ENCODE peak calls at places on chromosome 9, in seven cellular contexts. L is GM23338, X is endodermal cell, U is fibroblast of lung, G is left ventricle myocardium inferior, C is suprapubic skin, R is uterus. Q is an unnamed sample.

GRCh38 chr9:15248106-15248505 is 58.9 kb downstream of the TTC39B start:
- DNase-seq in L (no peak), X (no peak), U (no peak), G (no peak), C (no peak), R (no peak), Q (no peak)

GRCh38 chr9:72882117-72882775 is 70.6 kb downstream of the ALDH1A1 start:
- DNase-seq in L (no peak), X (no peak), U (no peak), G (peak; percentile 65), C (no peak), R (peak; percentile 21), Q (no peak)

GRCh38 chr9:98383758-98384157 is 128.3 kb upstream of the TBC1D2 start:
- DNase-seq in L (peak; percentile 48), X (peak; percentile 56), U (peak; percentile 27), G (no peak), C (no peak), R (no peak), Q (no peak)

GRCh38 chr9:86061972-86062739 is 37.2 kb downstream of the GOLM1 start:
- DNase-seq in L (no peak), X (no peak), U (no peak), G (no peak), C (no peak), R (no peak), Q (no peak)

GRCh38 chr9:83569326-83569725 is 31.1 kb upstream of the FRMD3 start:
- DNase-seq in L (no peak), X (no peak), U (no peak), G (no peak), C (no peak), R (no peak), Q (no peak)

GRCh38 chr9:96874947-96875459 is 20.7 kb upstream of the ZNF782 start:
- DNase-seq in L (no peak), X (no peak), U (peak; percentile 32), G (no peak), C (no peak), R (no peak), Q (peak; percentile 61)

GRCh38 chr9:91889161-91889560 is 60.9 kb downstream of the ROR2 start:
- DNase-seq in L (no peak), X (no peak), U (no peak), G (no peak), C (no peak), R (no peak), Q (no peak)

GRCh38 chr9:120730661-120731514 is 16.6 kb upstream of the MEGF9 start:
- DNase-seq in L (peak; percentile 44), X (peak; percentile 96), U (peak; percentile 73), G (peak; percentile 50), C (no peak), R (no peak), Q (no peak)

GRCh38 chr9:17531642-17532254 is 47.1 kb upstream of the SH3GL2 start:
- DNase-seq in L (peak; percentile 82), X (peak; percentile 81), U (peak; percentile 64), G (no peak), C (no peak), R (peak; percentile 23), Q (no peak)

GRCh38 chr9:31839273-31839672 is 545.2 kb upstream of the ACO1 start:
- DNase-seq in L (peak; percentile 38), X (peak; percentile 54), U (no peak), G (no peak), C (no peak), R (no peak), Q (no peak)

GRCh38 chr9:122580360-122580759 is 2.8 kb downstream of the OR1L8 start:
- DNase-seq in L (no peak), X (no peak), U (no peak), G (no peak), C (no peak), R (no peak), Q (no peak)

GRCh38 chr9:101625871-101626270 is 31.1 kb upstream of the PPP3R2 start:
- DNase-seq in L (no peak), X (no peak), U (no peak), G (no peak), C (no peak), R (no peak), Q (no peak)

GRCh38 chr9:69499959-69500358 is 172.2 kb downstream of the APBA1 start:
- DNase-seq in L (no peak), X (peak; percentile 70), U (no peak), G (no peak), C (no peak), R (no peak), Q (no peak)

GRCh38 chr9:89372230-89372816 is 54.0 kb downstream of the SECISBP2 start:
- DNase-seq in L (peak; percentile 22), X (no peak), U (no peak), G (no peak), C (no peak), R (no peak), Q (peak; percentile 56)

GRCh38 chr9:89178162-89179120 is at the start of gene SHC3:
- DNase-seq in L (peak; percentile 67), X (peak; percentile 83), U (peak; percentile 63), G (no peak), C (no peak), R (no peak), Q (no peak)

GRCh38 chr9:87894998-87895625 is 12.4 kb downstream of the SPATA31E1 start:
- DNase-seq in L (peak; percentile 58), X (peak; percentile 64), U (no peak), G (no peak), C (no peak), R (no peak), Q (no peak)

GRCh38 chr9:87891754-87892153 is 9.1 kb downstream of the SPATA31E1 start:
- DNase-seq in L (no peak), X (no peak), U (peak; percentile 50), G (no peak), C (no peak), R (no peak), Q (no peak)

GRCh38 chr9:87892956-87893355 is 10.3 kb downstream of the SPATA31E1 start:
- DNase-seq in L (no peak), X (no peak), U (no peak), G (no peak), C (no peak), R (no peak), Q (no peak)

GRCh38 chr9:87898151-87898550 is 15.5 kb downstream of the SPATA31E1 start:
- DNase-seq in L (no peak), X (no peak), U (peak; percentile 15), G (no peak), C (no peak), R (no peak), Q (no peak)

GRCh38 chr9:87896891-87897290 is 14.2 kb downstream of the SPATA31E1 start:
- DNase-seq in L (no peak), X (no peak), U (no peak), G (no peak), C (no peak), R (no peak), Q (no peak)
- H3K27ac ChIP-seq in L (no peak overlapping the region), X (no peak overlapping the region), U (no peak overlapping the region), G (no peak overlapping the region), C (no peak overlapping the region), R (no peak overlapping the region), Q (no peak overlapping the region)

GRCh38 chr9:87613265-87614111 is 112.4 kb upstream of the CTSL start:
- DNase-seq in L (no peak), X (no peak), U (peak; percentile 38), G (no peak), C (no peak), R (no peak), Q (no peak)

GRCh38 chr9:87612536-87612935 is 113.4 kb upstream of the CTSL start:
- DNase-seq in L (no peak), X (peak; percentile 10), U (no peak), G (no peak), C (no peak), R (no peak), Q (no peak)

GRCh38 chr9:87610200-87611155 is 112.8 kb downstream of the DAPK1 start:
- DNase-seq in L (no peak), X (peak; percentile 26), U (peak; percentile 15), G (no peak), C (no peak), R (no peak), Q (no peak)

GRCh38 chr9:87615547-87616148 is 110.3 kb upstream of the CTSL start:
- DNase-seq in L (no peak), X (no peak), U (no peak), G (no peak), C (no peak), R (no peak), Q (no peak)

GRCh38 chr9:87614402-87614801 is 111.5 kb upstream of the CTSL start:
- DNase-seq in L (no peak), X (peak; percentile 24), U (no peak), G (no peak), C (no peak), R (no peak), Q (no peak)
- H3K4me1 ChIP-seq in L (peaks cover 17% of the 10 kb centered on the region), X (no peaks in the 10 kb centered on the region), U (no peaks in the 10 kb centered on the region), G (peaks cover 18% of the 10 kb centered on the region), C (peaks cover 16% of the 10 kb centered on the region), R (no peaks in the 10 kb centered on the region), Q (no peaks in the 10 kb centered on the region)

DNA sequence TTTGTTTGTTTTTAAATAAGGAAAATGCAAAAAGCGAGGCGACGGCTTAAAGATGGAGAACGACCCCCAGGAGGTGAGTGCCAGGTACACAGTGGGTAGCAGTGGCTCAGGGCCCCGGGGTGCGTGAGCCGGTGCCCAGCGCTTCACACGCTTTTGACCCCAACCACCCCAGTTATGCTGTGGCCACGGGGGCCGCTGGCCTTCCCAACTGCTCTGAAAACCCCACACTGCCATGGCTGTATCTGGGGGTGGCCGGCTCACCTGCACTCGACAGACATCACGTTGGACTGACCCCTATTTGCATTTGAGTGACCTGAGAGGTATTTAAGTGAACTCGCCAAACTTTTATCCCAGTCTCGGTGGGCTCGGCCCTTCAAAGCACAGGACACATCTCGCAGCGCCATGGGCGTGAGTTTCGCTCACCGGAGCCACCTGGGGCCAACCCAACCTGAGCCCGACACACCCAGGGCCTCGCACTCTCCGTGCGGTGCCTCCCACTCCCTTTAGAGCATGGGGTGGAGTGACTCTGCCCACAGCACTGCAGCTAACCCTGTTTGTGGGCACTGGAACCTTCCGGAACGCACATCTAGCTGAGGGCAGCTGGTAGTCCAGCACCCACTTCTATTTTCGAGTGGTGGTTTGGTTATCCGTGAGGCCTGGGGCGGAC is 13.7 kb upstream of the AJM1 start:
- DNase-seq in L (no peak), X (no peak), U (no peak), G (peak; percentile 4), C (no peak), R (no peak), Q (no peak)
- H3K36me3 ChIP-seq in L (no peaks in the 10 kb centered on the region), X (peaks cover 80% of the 10 kb centered on the region), U (peaks cover 36% of the 10 kb centered on the region), G (peaks cover 86% of the 10 kb centered on the region), C (peaks cover 98% of the 10 kb centered on the region), R (no peaks in the 10 kb centered on the region), Q (peaks cover 21% of the 10 kb centered on the region)

DNA sequence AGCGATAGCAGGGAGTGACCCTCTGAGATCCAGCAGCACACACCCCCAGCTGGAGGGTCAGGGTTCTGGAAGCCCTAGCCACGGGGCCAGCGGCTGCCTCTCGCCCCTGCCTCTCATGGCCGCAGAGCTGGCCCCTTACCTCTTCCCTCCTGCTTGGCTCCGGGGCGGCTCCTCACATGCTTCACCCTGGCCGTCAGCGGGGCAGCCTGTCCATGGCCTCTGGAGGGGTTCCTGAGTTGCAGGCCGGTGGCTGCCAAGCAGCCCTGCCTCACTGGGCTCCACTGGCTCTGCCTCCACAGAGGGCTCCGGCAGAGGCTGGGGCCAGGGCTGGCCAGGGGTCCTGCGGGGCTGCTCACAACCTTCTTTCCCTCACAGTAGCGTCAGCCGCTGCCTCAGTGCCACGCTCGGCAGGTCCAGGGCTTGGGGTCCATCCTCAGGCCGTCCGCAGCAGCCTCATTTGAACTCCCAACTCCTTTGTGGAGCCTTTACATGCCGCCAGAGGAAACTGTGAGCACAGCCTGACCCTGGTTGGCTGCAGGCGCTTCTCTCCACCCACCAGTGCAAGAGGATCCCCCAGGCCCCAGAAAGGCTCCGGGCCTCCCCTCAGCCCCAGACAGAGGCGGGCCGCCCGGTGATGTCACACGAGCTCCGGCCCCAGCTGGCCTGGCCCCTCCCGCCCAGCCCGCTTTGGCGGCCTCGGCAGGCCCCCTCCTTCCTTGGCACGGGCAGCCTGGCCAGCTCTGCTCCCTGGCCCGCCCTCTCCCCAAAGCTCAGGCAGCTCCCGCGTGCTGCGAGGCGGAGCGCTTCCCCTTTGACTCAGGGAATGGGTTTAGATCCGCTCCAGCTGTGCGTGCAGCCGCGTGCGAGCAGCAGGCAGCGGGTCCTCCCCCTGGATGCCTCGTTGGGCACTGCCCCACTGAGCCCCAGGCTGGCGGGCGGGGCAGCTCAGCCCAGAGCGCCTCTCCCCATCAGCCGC is at the start of gene ANGPTL2:
- DNase-seq in L (peak; percentile 92), X (peak; percentile 96), U (peak; percentile 98), G (peak; percentile 92), C (peak; percentile 91), R (peak; percentile 97), Q (no peak)
- H3K27ac ChIP-seq in L (peak within 1 kb of the TSS; percentile 55), X (peak within 1 kb of the TSS; percentile 83), U (peak within 1 kb of the TSS; percentile 89), G (peak within 1 kb of the TSS; percentile 88), C (peak within 1 kb of the TSS; percentile 76), R (peak within 1 kb of the TSS; percentile 94), Q (no peak within 1 kb of the TSS)

Q was measured in CD4-positive, CD25-positive, alpha-beta regulatory T cell.